ENCODE peak calls at places on chromosomes 1 and 21, in five cellular contexts. K, N, W, P and T are unnamed samples.

GRCh38 chr21:26170471-26171309 is at the start of gene APP:
- DNase-seq in P (peak; percentile 85), W (peak; percentile 91), K (peak; percentile 60), N (peak; percentile 89), T (peak; percentile 90)

GRCh38 chr1:173052681-173053196 is 2.0 kb upstream of the TNFSF18 start:
- DNase-seq in W (no peak), N (no peak), P (no peak), K (no peak), T (peak; percentile 29)

GRCh38 chr1:96362623-96363022 is 359.0 kb upstream of the PTBP2 start:
- DNase-seq in K (peak; percentile 94), W (no peak), P (no peak), N (no peak), T (no peak)

GRCh38 chr1:41486892-41487728 is 2.6 kb upstream of the EDN2 start:
- DNase-seq in W (no peak), N (no peak), K (no peak), P (no peak), T (no peak)

GRCh38 chr1:41894778-41895483 is 23.8 kb downstream of the HIVEP3 start:
- DNase-seq in W (no peak), P (no peak), K (no peak), N (no peak), T (no peak)

GRCh38 chr21:46215436-46216131 is 13.0 kb downstream of the LSS start:
- DNase-seq in N (no peak), W (no peak), P (no peak), K (no peak), T (no peak)

GRCh38 chr21:36396971-36397370 is 11.8 kb downstream of the CHAF1B start:
- DNase-seq in N (no peak), K (no peak), P (no peak), W (no peak), T (no peak)

GRCh38 chr1:247110627-247111258 is 6.6 kb upstream of the ZNF669 start:
- DNase-seq in P (no peak), N (no peak), K (no peak), W (no peak), T (no peak)

GRCh38 chr1:111346089-111346885 is 55.6 kb downstream of the CHIA start:
- DNase-seq in N (peak; percentile 82), W (peak; percentile 91), P (peak; percentile 85), K (peak; percentile 75), T (peak; percentile 84)

GRCh38 chr1:156691665-156692408 is 13.5 kb downstream of the CRABP2 start:
- DNase-seq in P (no peak), N (no peak), K (no peak), W (no peak), T (no peak)

GRCh38 chr21:21034046-21034445 is 35.8 kb downstream of the NCAM2 start:
- DNase-seq in K (no peak), W (no peak), N (no peak), P (no peak), T (no peak)

GRCh38 chr1:6040444-6040843 is 5.2 kb upstream of the KCNAB2 start:
- DNase-seq in N (no peak), K (no peak), W (no peak), P (no peak), T (no peak)

GRCh38 chr1:67211589-67212563 is 45.6 kb downstream of the IL23R start:
- DNase-seq in K (peak; percentile 53), W (peak; percentile 5), N (peak; percentile 8), P (no peak), T (peak; percentile 31)

GRCh38 chr21:41874611-41875010 is 4.5 kb downstream of the PRDM15 start:
- DNase-seq in P (no peak), W (no peak), N (no peak), K (no peak), T (no peak)

GRCh38 chr1:46174448-46175231 is at the start of gene TSPAN1:
- DNase-seq in P (peak; percentile 85), W (no peak), K (no peak), N (no peak), T (peak; percentile 25)

GRCh38 chr1:94778808-94779207 is 41.3 kb upstream of the SLC44A3 start:
- DNase-seq in K (no peak), P (no peak), N (no peak), W (no peak), T (no peak)

GRCh38 chr1:212977781-212978645 is 27.7 kb downstream of the VASH2 start:
- DNase-seq in K (no peak), W (no peak), P (peak; percentile 42), N (no peak), T (no peak)

GRCh38 chr1:177858222-177858894 is 111.5 kb downstream of the SEC16B start:
- DNase-seq in P (no peak), W (no peak), K (no peak), N (no peak), T (no peak)

GRCh38 chr1:94899756-94900155 is 27.2 kb downstream of the CNN3 start:
- DNase-seq in W (no peak), P (no peak), N (no peak), K (no peak), T (no peak)

GRCh38 chr21:34017127-34017961 is 56.0 kb upstream of the MRPS6 start:
- DNase-seq in N (no peak), P (no peak), W (no peak), K (no peak), T (no peak)

GRCh38 chr21:38440746-38441145 is 57.5 kb downstream of the ERG start:
- DNase-seq in P (no peak), K (peak; percentile 94), N (no peak), W (no peak), T (no peak)

GRCh38 chr1:108190001-108190634 is 10.0 kb downstream of the SLC25A24 start:
- DNase-seq in N (no peak), K (no peak), P (no peak), W (no peak), T (no peak)

GRCh38 chr1:63991685-63992084 is 211.7 kb upstream of the UBE2U start:
- DNase-seq in P (no peak), N (no peak), K (no peak), W (no peak), T (no peak)

GRCh38 chr1:221316491-221317056 is 425.3 kb downstream of the DUSP10 start:
- DNase-seq in N (no peak), P (no peak), K (no peak), W (no peak), T (no peak)

GRCh38 chr1:61077676-61078521 is 4.5 kb upstream of the NFIA start:
- DNase-seq in N (peak; percentile 97), P (peak; percentile 96), K (peak; percentile 100), W (peak; percentile 84), T (peak; percentile 96)
- H3K27me3 ChIP-seq in N (no peaks in the 10 kb centered on the region), P (no peaks in the 10 kb centered on the region), K (no peaks in the 10 kb centered on the region), W (no peaks in the 10 kb centered on the region), T (no peaks in the 10 kb centered on the region)

DNA sequence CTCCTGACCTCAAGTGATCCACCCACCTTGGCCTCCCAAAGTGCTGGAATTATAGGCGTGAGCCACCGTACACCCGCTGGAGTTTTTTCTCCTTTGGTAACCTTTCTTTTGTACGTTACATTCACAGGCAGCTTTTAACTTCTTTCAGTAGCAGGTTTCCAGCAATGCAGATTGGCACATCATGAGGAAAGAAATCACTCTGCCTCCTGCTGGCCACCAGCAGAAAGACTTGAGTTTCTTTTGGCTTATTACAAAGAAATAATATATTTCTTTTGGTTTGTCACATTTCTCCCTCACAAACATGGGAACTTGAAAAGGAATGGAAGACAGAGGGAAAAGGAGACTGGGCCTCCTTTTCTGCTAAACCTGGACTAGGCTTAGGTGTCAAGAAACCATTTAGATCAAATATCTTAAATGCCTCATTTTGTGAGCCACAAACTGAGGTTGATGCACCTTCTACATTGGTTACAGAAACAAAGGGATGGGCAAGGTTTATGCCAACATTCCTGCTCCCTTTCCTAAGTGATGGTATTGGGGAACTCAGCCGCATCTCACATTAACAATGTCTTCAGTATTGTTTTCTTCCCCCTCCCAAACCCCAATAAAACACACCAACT is 7.8 kb downstream of the ENSA start:
- DNase-seq in W (peak; percentile 57), P (peak; percentile 74), K (peak; percentile 74), N (peak; percentile 57), T (peak; percentile 63)
- H3K27ac ChIP-seq in W (peak overlapping the region; percentile 38), P (peak overlapping the region; percentile 65), K (peak overlapping the region; percentile 25), N (peak overlapping the region; percentile 82), T (peak overlapping the region; percentile 48)

GRCh38 chr1:178945763-178946266 is 74.9 kb upstream of the ANGPTL1 start:
- DNase-seq in N (no peak), K (peak; percentile 14), P (peak; percentile 43), W (no peak), T (no peak)
- H3K27me3 ChIP-seq in N (no peaks in the 10 kb centered on the region), K (no peaks in the 10 kb centered on the region), P (no peaks in the 10 kb centered on the region), W (peaks cover 5% of the 10 kb centered on the region), T (no peaks in the 10 kb centered on the region)

DNA sequence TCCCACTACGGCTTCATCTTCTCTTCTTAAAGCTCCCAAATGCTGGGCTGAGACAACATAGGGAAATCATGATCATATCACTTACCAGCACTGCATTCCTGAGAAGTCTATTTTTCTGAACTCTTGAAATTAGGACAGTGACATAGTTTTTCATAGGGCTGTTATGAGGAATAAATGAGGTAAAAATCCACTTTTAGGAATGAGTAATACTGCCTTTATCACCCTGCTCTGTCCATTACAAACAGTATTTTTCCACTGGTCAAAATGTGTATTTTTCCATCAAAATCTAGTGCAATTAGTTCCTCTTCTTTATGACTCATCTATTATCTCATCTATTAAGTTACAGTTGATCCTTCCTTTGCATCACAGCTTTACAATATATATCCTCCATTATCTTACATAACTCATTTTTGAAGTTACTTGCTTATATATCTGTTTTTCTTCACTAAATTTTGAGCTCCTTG is 36.9 kb downstream of the PRRX1 start:
- DNase-seq in K (no peak), W (no peak), P (no peak), N (no peak), T (no peak)
- H3K27ac ChIP-seq in K (peak overlapping the region; percentile 61), W (no peak overlapping the region), P (peak overlapping the region; percentile 71), N (peak overlapping the region; percentile 7), T (no peak overlapping the region)

DNA sequence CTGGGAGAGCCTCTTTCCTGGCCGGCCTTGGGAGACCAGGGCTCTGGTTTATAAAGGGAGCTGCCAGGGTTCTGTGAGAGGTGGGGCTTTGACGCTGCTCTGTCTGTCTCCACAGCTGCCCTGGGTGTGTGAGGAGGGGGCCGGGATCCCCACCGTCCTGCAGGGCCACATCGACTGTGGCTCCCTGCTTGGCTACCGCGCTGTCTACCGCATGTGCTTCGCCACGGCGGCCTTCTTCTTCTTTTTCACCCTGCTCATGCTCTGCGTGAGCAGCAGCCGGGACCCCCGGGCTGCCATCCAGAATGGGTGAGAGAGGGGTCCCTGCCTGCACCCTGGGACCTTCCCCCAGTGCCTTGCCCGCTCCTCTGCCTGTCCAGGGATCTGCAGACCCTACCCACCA is 11.6 kb downstream of the SERINC2 start:
- DNase-seq in N (no peak), W (no peak), P (no peak), K (no peak), T (no peak)
- H3K27me3 ChIP-seq in N (peaks cover 16% of the 10 kb centered on the region), W (peaks cover 7% of the 10 kb centered on the region), P (no peaks in the 10 kb centered on the region), K (no peaks in the 10 kb centered on the region), T (no peaks in the 10 kb centered on the region)

GRCh38 chr1:9308236-9308635 is 15.5 kb downstream of the SPSB1 start:
- DNase-seq in N (no peak), P (no peak), K (no peak), W (no peak), T (no peak)
- H3K27ac ChIP-seq in N (no peak overlapping the region), P (no peak overlapping the region), K (no peak overlapping the region), W (no peak overlapping the region), T (no peak overlapping the region)